ENCODE peak calls at places on chromosome 1, in nine cellular contexts. E is RWPE2, O is brain microvascular endothelial cell, N is mucosa of descending colon, R is cardiac muscle cell, F is Panc1, Z is upper lobe of right lung, L is heart left ventricle, I is stomach. H is an unnamed sample.

GRCh38 chr1:92709738-92710137 is 75.2 kb downstream of the EVI5 start:
- DNase-seq in E (no peak), O (peak; percentile 73), N (peak; percentile 12), R (peak; percentile 71), F (no peak), Z (no peak), L (no peak), I (no peak), H (peak; percentile 73)

GRCh38 chr1:232624892-232625291 is 5.0 kb downstream of the SIPA1L2 start:
- DNase-seq in E (no peak), O (no peak), N (no peak), R (no peak), F (no peak), Z (no peak), L (no peak), I (no peak), H (peak; percentile 85)

GRCh38 chr1:178076607-178077006 is 17.3 kb upstream of the RASAL2 start:
- DNase-seq in E (no peak), O (no peak), N (no peak), R (no peak), F (no peak), Z (no peak), L (no peak), I (no peak), H (no peak)

GRCh38 chr1:8625981-8626898 is 191.2 kb downstream of the RERE start:
- DNase-seq in E (no peak), O (peak; percentile 94), N (no peak), R (peak; percentile 99), F (no peak), Z (no peak), L (no peak), I (no peak), H (peak; percentile 29)

GRCh38 chr1:46717654-46718053 is 1.3 kb downstream of the EFCAB14 start:
- DNase-seq in E (no peak), O (no peak), N (no peak), R (peak; percentile 3), F (no peak), Z (no peak), L (no peak), I (no peak), H (no peak)

GRCh38 chr1:70966018-70966638 is 81.5 kb downstream of the PTGER3 start:
- DNase-seq in E (no peak), O (no peak), N (no peak), R (peak; percentile 1), F (no peak), Z (no peak), L (no peak), I (no peak), H (peak; percentile 15)

GRCh38 chr1:223835754-223836153 is 10.0 kb downstream of the TP53BP2 start:
- DNase-seq in E (no peak), O (no peak), N (no peak), R (peak; percentile 45), F (no peak), Z (no peak), L (no peak), I (no peak), H (no peak)

GRCh38 chr1:66933887-66934700 is 9.3 kb downstream of the MIER1 start:
- DNase-seq in E (no peak), O (no peak), N (no peak), R (no peak), F (no peak), Z (no peak), L (no peak), I (no peak), H (peak; percentile 46)

GRCh38 chr1:92951141-92951582 is 10.1 kb downstream of the DIPK1A start:
- DNase-seq in E (no peak), O (peak; percentile 57), N (peak; percentile 69), R (peak; percentile 67), F (no peak), Z (no peak), L (no peak), I (no peak), H (peak; percentile 79)

GRCh38 chr1:206808615-206809014 is 36.3 kb upstream of the IL10 start:
- DNase-seq in E (no peak), O (peak; percentile 13), N (peak; percentile 30), R (peak; percentile 71), F (peak; percentile 15), Z (no peak), L (no peak), I (no peak), H (peak; percentile 44)

GRCh38 chr1:5590717-5591116 is 401.5 kb downstream of the NPHP4 start:
- DNase-seq in E (no peak), O (no peak), N (no peak), R (no peak), F (no peak), Z (no peak), L (no peak), I (no peak), H (no peak)

GRCh38 chr1:47931395-47931794 is 65.8 kb downstream of the TRABD2B start:
- DNase-seq in E (no peak), O (no peak), N (peak; percentile 69), R (no peak), F (no peak), Z (no peak), L (no peak), I (peak; percentile 60), H (peak; percentile 33)

GRCh38 chr1:1123581-1124507 is 8.0 kb upstream of the C1orf159 start:
- DNase-seq in E (no peak), O (no peak), N (no peak), R (peak; percentile 43), F (no peak), Z (no peak), L (peak; percentile 25), I (no peak), H (no peak)

GRCh38 chr1:116496380-116496779 is 74.4 kb downstream of the CD58 start:
- DNase-seq in E (no peak), O (no peak), N (no peak), R (peak; percentile 76), F (no peak), Z (no peak), L (peak; percentile 69), I (no peak), H (no peak)

GRCh38 chr1:209045326-209046057 is 538.0 kb upstream of the CAMK1G start:
- DNase-seq in E (no peak), O (no peak), N (no peak), R (no peak), F (no peak), Z (no peak), L (no peak), I (no peak), H (peak; percentile 78)

GRCh38 chr1:15305366-15305765 is 58.3 kb downstream of the FHAD1 start:
- DNase-seq in E (no peak), O (peak; percentile 24), N (no peak), R (peak; percentile 57), F (no peak), Z (no peak), L (no peak), I (no peak), H (no peak)

GRCh38 chr1:4786061-4786460 is 131.7 kb downstream of the AJAP1 start:
- DNase-seq in E (no peak), O (no peak), N (no peak), R (no peak), F (no peak), Z (peak; percentile 38), L (no peak), I (no peak), H (peak; percentile 2)

GRCh38 chr1:70737125-70737524 is 310.5 kb downstream of the PTGER3 start:
- DNase-seq in E (no peak), O (no peak), N (no peak), R (no peak), F (no peak), Z (no peak), L (no peak), I (no peak), H (no peak)

GRCh38 chr1:211133393-211133840 is 531 bp downstream of the KCNH1 start:
- DNase-seq in E (no peak), O (no peak), N (peak; percentile 7), R (no peak), F (no peak), Z (no peak), L (no peak), I (no peak), H (no peak)

GRCh38 chr1:211129790-211130189 is 4.2 kb downstream of the KCNH1 start:
- DNase-seq in E (no peak), O (no peak), N (no peak), R (no peak), F (no peak), Z (no peak), L (no peak), I (no peak), H (no peak)

GRCh38 chr1:211133841-211134669 is at the start of gene KCNH1:
- DNase-seq in E (peak; percentile 23), O (peak; percentile 69), N (peak; percentile 72), R (peak; percentile 82), F (no peak), Z (peak; percentile 77), L (peak; percentile 77), I (peak; percentile 66), H (peak; percentile 31)

GRCh38 chr1:211132681-211133392 is 1.1 kb downstream of the KCNH1 start:
- DNase-seq in E (no peak), O (no peak), N (no peak), R (no peak), F (no peak), Z (no peak), L (no peak), I (no peak), H (no peak)

GRCh38 chr1:211135342-211135950 is 1.5 kb upstream of the KCNH1 start:
- DNase-seq in E (no peak), O (peak; percentile 9), N (no peak), R (peak; percentile 68), F (peak; percentile 64), Z (no peak), L (no peak), I (no peak), H (peak; percentile 68)
- TF ChIP-seq CTCF in E (peak; percentile 66), O (peak; percentile 68), N (no peak), R (peak; percentile 72), F (peak; percentile 79), Z (peak; percentile 55), L (peak; percentile 54), I (peak; percentile 42), H (peak; percentile 58)

GRCh38 chr1:27545876-27546275 is 55.9 kb upstream of the WASF2 start:
- DNase-seq in E (no peak), O (no peak), N (no peak), R (no peak), F (no peak), Z (no peak), L (no peak), I (no peak), H (no peak)
- H3K36me3 ChIP-seq in E (peaks cover 43% of the 10 kb centered on the region), O (peaks cover 43% of the 10 kb centered on the region), N (no peaks in the 10 kb centered on the region), R (peaks cover 21% of the 10 kb centered on the region), F (peaks cover 2% of the 10 kb centered on the region), Z (peaks cover 38% of the 10 kb centered on the region), L (peaks cover 37% of the 10 kb centered on the region), I (peaks cover 63% of the 10 kb centered on the region), H (peaks cover 16% of the 10 kb centered on the region)

DNA sequence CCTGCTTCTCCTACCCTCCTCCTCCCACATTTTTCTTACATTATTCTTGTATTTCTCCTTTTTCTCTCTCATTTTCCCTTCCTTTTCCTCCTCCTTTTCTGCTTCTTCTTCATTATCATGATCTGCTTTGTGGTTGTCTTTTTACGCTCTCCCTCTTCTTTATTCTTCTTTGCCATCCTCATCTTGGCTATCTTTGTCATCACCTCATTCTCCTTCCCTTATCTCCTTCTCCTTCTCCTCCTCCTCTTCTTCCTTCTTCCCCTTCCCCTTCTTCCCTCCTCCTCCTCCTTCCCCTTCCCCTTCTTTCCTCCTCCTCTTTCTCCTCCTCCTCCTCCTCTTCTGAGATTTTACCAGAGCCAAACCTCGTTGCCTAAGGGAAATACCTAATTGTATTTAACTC is 30.5 kb downstream of the RNF187 start:
- DNase-seq in E (no peak), O (no peak), N (no peak), R (no peak), F (no peak), Z (no peak), L (no peak), I (no peak), H (no peak)
- H3K4me3 ChIP-seq in E (no peak overlapping the region), O (no peak overlapping the region), N (no peak overlapping the region), R (no peak overlapping the region), F (no peak overlapping the region), Z (no peak overlapping the region), L (no peak overlapping the region), I (no peak overlapping the region), H (no peak overlapping the region)

GRCh38 chr1:100267284-100267683 is 1.3 kb downstream of the RTCA start:
- DNase-seq in E (no peak), O (no peak), N (no peak), R (no peak), F (no peak), Z (no peak), L (no peak), I (no peak), H (no peak)
- TF ChIP-seq CTCF in E (no peak), O (no peak), N (no peak), R (no peak), F (no peak), Z (no peak), L (no peak), I (no peak), H (no peak)